ENCODE peak calls at places on chromosome X, in nine cellular contexts. One of them, this sample, is unnamed.

GRCh38 chrX:17377047-17377692 is 2.2 kb downstream of the NHS start:
- DNase-seq in GM06990: peak; percentile 10
- DNase-seq in glutamatergic neuron: peak; percentile 41
- DNase-seq in endothelial cell: peak; percentile 25
- DNase-seq in tibial artery: peak; percentile 81
- DNase-seq in CD4-positive, alpha-beta T cell: no peak
- DNase-seq in GM20000: no peak
- DNase-seq in OCI-LY7: no peak
- DNase-seq in type B pancreatic cell: peak; percentile 69
- DNase-seq in this sample: peak; percentile 56

GRCh38 chrX:40100141-40100536 is 2.4 kb upstream of the BCOR start:
- DNase-seq in GM06990: no peak
- DNase-seq in glutamatergic neuron: no peak
- DNase-seq in endothelial cell: no peak
- DNase-seq in tibial artery: peak; percentile 68
- DNase-seq in CD4-positive, alpha-beta T cell: no peak
- DNase-seq in GM20000: no peak
- DNase-seq in OCI-LY7: peak; percentile 48
- DNase-seq in type B pancreatic cell: no peak
- DNase-seq in this sample: peak; percentile 39

GRCh38 chrX:38212246-38212645 is 8.4 kb downstream of the SRPX start:
- DNase-seq in GM06990: no peak
- DNase-seq in glutamatergic neuron: no peak
- DNase-seq in endothelial cell: no peak
- DNase-seq in tibial artery: no peak
- DNase-seq in CD4-positive, alpha-beta T cell: no peak
- DNase-seq in GM20000: no peak
- DNase-seq in OCI-LY7: no peak
- DNase-seq in type B pancreatic cell: no peak
- DNase-seq in this sample: no peak

GRCh38 chrX:116379854-116380253 is 56.6 kb upstream of the SLC6A14 start:
- DNase-seq in GM06990: no peak
- DNase-seq in glutamatergic neuron: no peak
- DNase-seq in endothelial cell: no peak
- DNase-seq in tibial artery: no peak
- DNase-seq in CD4-positive, alpha-beta T cell: no peak
- DNase-seq in GM20000: no peak
- DNase-seq in OCI-LY7: no peak
- DNase-seq in type B pancreatic cell: no peak
- DNase-seq in this sample: peak; percentile 50

GRCh38 chrX:40094900-40095587 is 2.7 kb downstream of the BCOR start:
- DNase-seq in GM06990: no peak
- DNase-seq in glutamatergic neuron: no peak
- DNase-seq in endothelial cell: no peak
- DNase-seq in tibial artery: no peak
- DNase-seq in CD4-positive, alpha-beta T cell: no peak
- DNase-seq in GM20000: no peak
- DNase-seq in OCI-LY7: no peak
- DNase-seq in type B pancreatic cell: no peak
- DNase-seq in this sample: no peak

GRCh38 chrX:12877386-12877785 is 10.5 kb downstream of the TLR7 start:
- DNase-seq in GM06990: no peak
- DNase-seq in glutamatergic neuron: no peak
- DNase-seq in endothelial cell: no peak
- DNase-seq in tibial artery: no peak
- DNase-seq in CD4-positive, alpha-beta T cell: no peak
- DNase-seq in GM20000: no peak
- DNase-seq in OCI-LY7: no peak
- DNase-seq in type B pancreatic cell: no peak
- DNase-seq in this sample: no peak

GRCh38 chrX:43718546-43718945 is 62.4 kb downstream of the MAOA start:
- DNase-seq in GM06990: no peak
- DNase-seq in glutamatergic neuron: no peak
- DNase-seq in endothelial cell: no peak
- DNase-seq in tibial artery: no peak
- DNase-seq in CD4-positive, alpha-beta T cell: no peak
- DNase-seq in GM20000: no peak
- DNase-seq in OCI-LY7: no peak
- DNase-seq in type B pancreatic cell: no peak
- DNase-seq in this sample: no peak

GRCh38 chrX:78945186-78945912 is at the start of gene P2RY10:
- DNase-seq in GM06990: peak; percentile 70
- DNase-seq in glutamatergic neuron: no peak
- DNase-seq in endothelial cell: no peak
- DNase-seq in tibial artery: no peak
- DNase-seq in CD4-positive, alpha-beta T cell: no peak
- DNase-seq in GM20000: peak; percentile 18
- DNase-seq in OCI-LY7: peak; percentile 70
- DNase-seq in type B pancreatic cell: no peak
- DNase-seq in this sample: no peak

GRCh38 chrX:150229481-150229880 is 133.6 kb upstream of the MAMLD1 start:
- DNase-seq in GM06990: no peak
- DNase-seq in glutamatergic neuron: no peak
- DNase-seq in endothelial cell: no peak
- DNase-seq in tibial artery: no peak
- DNase-seq in CD4-positive, alpha-beta T cell: no peak
- DNase-seq in GM20000: no peak
- DNase-seq in OCI-LY7: no peak
- DNase-seq in type B pancreatic cell: peak; percentile 36
- DNase-seq in this sample: no peak

GRCh38 chrX:15738686-15739016 is 581 bp downstream of the CA5B start:
- DNase-seq in GM06990: no peak
- DNase-seq in glutamatergic neuron: no peak
- DNase-seq in endothelial cell: no peak
- DNase-seq in tibial artery: no peak
- DNase-seq in CD4-positive, alpha-beta T cell: no peak
- DNase-seq in GM20000: no peak
- DNase-seq in OCI-LY7: peak; percentile 10
- DNase-seq in type B pancreatic cell: no peak
- DNase-seq in this sample: no peak

GRCh38 chrX:153408221-153408721 is 3.0 kb upstream of the ZFP92 start:
- DNase-seq in GM06990: no peak
- DNase-seq in glutamatergic neuron: no peak
- DNase-seq in endothelial cell: no peak
- DNase-seq in tibial artery: no peak
- DNase-seq in CD4-positive, alpha-beta T cell: no peak
- DNase-seq in GM20000: no peak
- DNase-seq in OCI-LY7: no peak
- DNase-seq in type B pancreatic cell: no peak
- DNase-seq in this sample: no peak

GRCh38 chrX:106612403-106612789 is 618 bp downstream of the RADX start:
- DNase-seq in GM06990: no peak
- DNase-seq in glutamatergic neuron: no peak
- DNase-seq in endothelial cell: no peak
- DNase-seq in tibial artery: no peak
- DNase-seq in CD4-positive, alpha-beta T cell: no peak
- DNase-seq in GM20000: no peak
- DNase-seq in OCI-LY7: no peak
- DNase-seq in type B pancreatic cell: no peak
- DNase-seq in this sample: peak; percentile 1

GRCh38 chrX:114097866-114098265 is 486.0 kb upstream of the HTR2C start:
- DNase-seq in GM06990: no peak
- DNase-seq in glutamatergic neuron: no peak
- DNase-seq in endothelial cell: no peak
- DNase-seq in tibial artery: no peak
- DNase-seq in CD4-positive, alpha-beta T cell: no peak
- DNase-seq in GM20000: no peak
- DNase-seq in OCI-LY7: no peak
- DNase-seq in type B pancreatic cell: no peak
- DNase-seq in this sample: no peak

GRCh38 chrX:41045960-41046567 is 39.2 kb upstream of the USP9X start:
- DNase-seq in GM06990: no peak
- DNase-seq in glutamatergic neuron: no peak
- DNase-seq in endothelial cell: no peak
- DNase-seq in tibial artery: no peak
- DNase-seq in CD4-positive, alpha-beta T cell: no peak
- DNase-seq in GM20000: no peak
- DNase-seq in OCI-LY7: no peak
- DNase-seq in type B pancreatic cell: no peak
- DNase-seq in this sample: no peak

GRCh38 chrX:107723501-107723900 is 52.1 kb downstream of the TSC22D3 start:
- DNase-seq in GM06990: no peak
- DNase-seq in glutamatergic neuron: no peak
- DNase-seq in endothelial cell: no peak
- DNase-seq in tibial artery: no peak
- DNase-seq in CD4-positive, alpha-beta T cell: no peak
- DNase-seq in GM20000: no peak
- DNase-seq in OCI-LY7: no peak
- DNase-seq in type B pancreatic cell: no peak
- DNase-seq in this sample: no peak

GRCh38 chrX:132953358-132953757 is 5.1 kb downstream of the HS6ST2 start:
- DNase-seq in GM06990: no peak
- DNase-seq in glutamatergic neuron: no peak
- DNase-seq in endothelial cell: no peak
- DNase-seq in tibial artery: no peak
- DNase-seq in CD4-positive, alpha-beta T cell: no peak
- DNase-seq in GM20000: no peak
- DNase-seq in OCI-LY7: no peak
- DNase-seq in type B pancreatic cell: no peak
- DNase-seq in this sample: no peak

GRCh38 chrX:72685810-72686465 is 28.2 kb downstream of the PHKA1 start:
- DNase-seq in GM06990: no peak
- DNase-seq in glutamatergic neuron: no peak
- DNase-seq in endothelial cell: no peak
- DNase-seq in tibial artery: no peak
- DNase-seq in CD4-positive, alpha-beta T cell: no peak
- DNase-seq in GM20000: no peak
- DNase-seq in OCI-LY7: no peak
- DNase-seq in type B pancreatic cell: no peak
- DNase-seq in this sample: peak; percentile 37

GRCh38 chrX:78105944-78106650 is 2.0 kb downstream of the PGK1 start:
- DNase-seq in GM06990: no peak
- DNase-seq in glutamatergic neuron: no peak
- DNase-seq in endothelial cell: no peak
- DNase-seq in tibial artery: no peak
- DNase-seq in CD4-positive, alpha-beta T cell: peak; percentile 9
- DNase-seq in GM20000: no peak
- DNase-seq in OCI-LY7: no peak
- DNase-seq in type B pancreatic cell: no peak
- DNase-seq in this sample: no peak

GRCh38 chrX:74535211-74535621 is 79.2 kb downstream of the RLIM start:
- DNase-seq in GM06990: no peak
- DNase-seq in glutamatergic neuron: no peak
- DNase-seq in endothelial cell: peak; percentile 4
- DNase-seq in tibial artery: no peak
- DNase-seq in CD4-positive, alpha-beta T cell: no peak
- DNase-seq in GM20000: peak; percentile 41
- DNase-seq in OCI-LY7: peak; percentile 10
- DNase-seq in type B pancreatic cell: no peak
- DNase-seq in this sample: no peak
- TF ChIP-seq CTCF in GM06990: peak; percentile 34
- TF ChIP-seq CTCF in glutamatergic neuron: no peak
- TF ChIP-seq CTCF in endothelial cell: no peak
- TF ChIP-seq CTCF in tibial artery: peak; percentile 23
- TF ChIP-seq CTCF in CD4-positive, alpha-beta T cell: no peak
- TF ChIP-seq CTCF in GM20000: no peak
- TF ChIP-seq CTCF in OCI-LY7: peak; percentile 49
- TF ChIP-seq CTCF in type B pancreatic cell: peak; percentile 59
- TF ChIP-seq CTCF in this sample: no peak

GRCh38 chrX:51860679-51861078 is 32.7 kb upstream of the MAGED1 start:
- DNase-seq in GM06990: no peak
- DNase-seq in glutamatergic neuron: no peak
- DNase-seq in endothelial cell: peak; percentile 7
- DNase-seq in tibial artery: no peak
- DNase-seq in CD4-positive, alpha-beta T cell: no peak
- DNase-seq in GM20000: peak; percentile 5
- DNase-seq in OCI-LY7: peak; percentile 33
- DNase-seq in type B pancreatic cell: no peak
- DNase-seq in this sample: peak; percentile 6
- TF ChIP-seq CTCF in GM06990: peak; percentile 53
- TF ChIP-seq CTCF in glutamatergic neuron: no peak
- TF ChIP-seq CTCF in endothelial cell: no peak
- TF ChIP-seq CTCF in tibial artery: peak; percentile 25
- TF ChIP-seq CTCF in CD4-positive, alpha-beta T cell: no peak
- TF ChIP-seq CTCF in GM20000: peak; percentile 21
- TF ChIP-seq CTCF in OCI-LY7: peak; percentile 71
- TF ChIP-seq CTCF in type B pancreatic cell: peak; percentile 65
- TF ChIP-seq CTCF in this sample: no peak

GRCh38 chrX:135543924-135544323 is 23.5 kb downstream of the INTS6L start:
- DNase-seq in GM06990: no peak
- DNase-seq in glutamatergic neuron: no peak
- DNase-seq in endothelial cell: peak; percentile 4
- DNase-seq in tibial artery: no peak
- DNase-seq in CD4-positive, alpha-beta T cell: no peak
- DNase-seq in GM20000: peak; percentile 1
- DNase-seq in OCI-LY7: peak; percentile 54
- DNase-seq in type B pancreatic cell: no peak
- DNase-seq in this sample: no peak
- TF ChIP-seq CTCF in GM06990: peak; percentile 59
- TF ChIP-seq CTCF in glutamatergic neuron: no peak
- TF ChIP-seq CTCF in endothelial cell: peak; percentile 45
- TF ChIP-seq CTCF in tibial artery: no peak
- TF ChIP-seq CTCF in CD4-positive, alpha-beta T cell: peak; percentile 38
- TF ChIP-seq CTCF in GM20000: peak; percentile 15
- TF ChIP-seq CTCF in OCI-LY7: peak; percentile 73
- TF ChIP-seq CTCF in type B pancreatic cell: peak; percentile 33
- TF ChIP-seq CTCF in this sample: no peak

GRCh38 chrX:154441984-154442707 is 1.8 kb upstream of the FAM50A start:
- DNase-seq in GM06990: no peak
- DNase-seq in glutamatergic neuron: no peak
- DNase-seq in endothelial cell: no peak
- DNase-seq in tibial artery: no peak
- DNase-seq in CD4-positive, alpha-beta T cell: no peak
- DNase-seq in GM20000: no peak
- DNase-seq in OCI-LY7: no peak
- DNase-seq in type B pancreatic cell: no peak
- DNase-seq in this sample: peak; percentile 62

GRCh38 chrX:154440623-154441357 is 3.2 kb upstream of the FAM50A start:
- DNase-seq in GM06990: no peak
- DNase-seq in glutamatergic neuron: no peak
- DNase-seq in endothelial cell: no peak
- DNase-seq in tibial artery: no peak
- DNase-seq in CD4-positive, alpha-beta T cell: no peak
- DNase-seq in GM20000: no peak
- DNase-seq in OCI-LY7: no peak
- DNase-seq in type B pancreatic cell: no peak
- DNase-seq in this sample: no peak

GRCh38 chrX:154441564-154441963 is 2.4 kb upstream of the FAM50A start:
- DNase-seq in GM06990: no peak
- DNase-seq in glutamatergic neuron: no peak
- DNase-seq in endothelial cell: no peak
- DNase-seq in tibial artery: no peak
- DNase-seq in CD4-positive, alpha-beta T cell: no peak
- DNase-seq in GM20000: no peak
- DNase-seq in OCI-LY7: no peak
- DNase-seq in type B pancreatic cell: no peak
- DNase-seq in this sample: no peak

GRCh38 chrX:154437971-154438893 is 1.3 kb downstream of the GDI1 start:
- DNase-seq in GM06990: no peak
- DNase-seq in glutamatergic neuron: no peak
- DNase-seq in endothelial cell: no peak
- DNase-seq in tibial artery: no peak
- DNase-seq in CD4-positive, alpha-beta T cell: no peak
- DNase-seq in GM20000: no peak
- DNase-seq in OCI-LY7: no peak
- DNase-seq in type B pancreatic cell: no peak
- DNase-seq in this sample: no peak

DNA sequence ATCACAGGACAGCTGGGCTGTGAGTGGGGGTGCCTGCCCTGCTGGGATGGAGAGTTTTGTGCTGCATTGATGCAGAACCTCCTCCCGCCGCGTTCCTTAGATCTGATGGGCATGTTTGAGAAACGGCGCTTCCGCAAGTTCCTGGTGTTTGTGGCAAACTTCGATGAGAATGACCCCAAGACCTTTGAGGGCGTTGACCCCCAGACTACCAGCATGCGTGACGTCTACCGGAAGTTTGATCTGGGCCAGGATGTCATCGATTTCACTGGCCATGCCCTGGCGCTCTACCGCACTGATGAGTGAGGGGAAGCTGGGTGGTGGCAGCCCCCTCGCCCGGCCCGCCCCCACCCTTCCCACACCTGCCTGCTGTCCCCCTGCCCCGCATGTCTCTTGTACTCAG is 2.9 kb downstream of the GDI1 start:
- DNase-seq in GM06990: no peak
- DNase-seq in glutamatergic neuron: no peak
- DNase-seq in endothelial cell: no peak
- DNase-seq in tibial artery: no peak
- DNase-seq in CD4-positive, alpha-beta T cell: no peak
- DNase-seq in GM20000: no peak
- DNase-seq in OCI-LY7: no peak
- DNase-seq in type B pancreatic cell: no peak
- DNase-seq in this sample: no peak
- TF ChIP-seq CTCF in GM06990: no peak
- TF ChIP-seq CTCF in glutamatergic neuron: no peak
- TF ChIP-seq CTCF in endothelial cell: no peak
- TF ChIP-seq CTCF in tibial artery: no peak
- TF ChIP-seq CTCF in CD4-positive, alpha-beta T cell: no peak
- TF ChIP-seq CTCF in GM20000: no peak
- TF ChIP-seq CTCF in OCI-LY7: no peak
- TF ChIP-seq CTCF in type B pancreatic cell: no peak
- TF ChIP-seq CTCF in this sample: no peak